ENCODE peak calls at places on chromosomes 3 and 15, in seven cellular contexts. C is neuronal stem cell; L is AG04450; N is activated CD4-positive, alpha-beta T cell treated with anti-CD3 and anti-CD28 coated beads for 4 hours; U is left cardiac atrium; Y is transverse colon; J is SHP77. X is an unnamed sample.

GRCh38 chr15:34239151-34239761 is 14.4 kb downstream of the EMC4 start:
- DNase-seq in L (peak; percentile 49), N (peak; percentile 19), Y (no peak), J (no peak), C (no peak), U (no peak), X (peak; percentile 32)

GRCh38 chr15:39597336-39597735 is 16.5 kb downstream of the THBS1 start:
- DNase-seq in U (no peak), J (no peak), C (no peak), L (no peak), N (no peak), Y (no peak), X (no peak)

GRCh38 chr15:66007663-66008262 is 138.5 kb downstream of the RAB11A start:
- DNase-seq in C (no peak), Y (no peak), U (no peak), N (no peak), J (no peak), L (no peak), X (no peak)

GRCh38 chr15:65411470-65412071 is 11.2 kb downstream of the IGDCC4 start:
- DNase-seq in U (no peak), J (no peak), C (no peak), Y (no peak), N (no peak), L (no peak), X (no peak)

GRCh38 chr3:152277198-152277597 is 8.5 kb downstream of the MBNL1 start:
- DNase-seq in L (no peak), J (no peak), Y (no peak), C (no peak), N (no peak), U (no peak), X (no peak)

GRCh38 chr3:13012228-13012691 is 61.0 kb downstream of the IQSEC1 start:
- DNase-seq in U (peak; percentile 77), N (peak; percentile 45), C (no peak), L (no peak), Y (peak; percentile 80), J (peak; percentile 69), X (peak; percentile 54)

GRCh38 chr3:15653326-15653725 is 51.8 kb downstream of the BTD start:
- DNase-seq in N (no peak), L (no peak), Y (no peak), U (no peak), J (no peak), C (no peak), X (no peak)

GRCh38 chr15:81304226-81304625 is 19.7 kb downstream of the STARD5 start:
- DNase-seq in Y (no peak), J (no peak), L (no peak), C (no peak), N (no peak), U (peak; percentile 49), X (no peak)

GRCh38 chr3:152096280-152096679 is 172.4 kb upstream of the MBNL1 start:
- DNase-seq in U (no peak), L (no peak), J (no peak), N (no peak), C (no peak), Y (no peak), X (no peak)

GRCh38 chr15:89575656-89576416 is 567 bp downstream of the TICRR start:
- DNase-seq in U (no peak), Y (no peak), C (no peak), J (no peak), N (no peak), L (no peak), X (no peak)